ENCODE peak calls at places on chromosomes 2 and 18, in four cellular contexts. One of them, this sample, is unnamed.

GRCh38 chr2:14903709-14904374 is 271.3 kb downstream of the LRATD1 start:
- DNase-seq in uterus: no peak
- DNase-seq in breast epithelium: no peak
- DNase-seq in stomach: peak
- DNase-seq in this sample: no peak

GRCh38 chr18:48959921-48960920 is 9.5 kb upstream of the SMAD7 start:
- DNase-seq in uterus: no peak
- DNase-seq in breast epithelium: no peak
- DNase-seq in stomach: no peak
- DNase-seq in this sample: no peak

GRCh38 chr2:188628989-188629889 is 337.6 kb downstream of the GULP1 start:
- DNase-seq in uterus: no peak
- DNase-seq in breast epithelium: no peak
- DNase-seq in stomach: no peak
- DNase-seq in this sample: no peak

GRCh38 chr2:119407430-119408220 is 24.0 kb upstream of the TMEM37 start:
- DNase-seq in uterus: no peak
- DNase-seq in breast epithelium: no peak
- DNase-seq in stomach: peak
- DNase-seq in this sample: peak

GRCh38 chr2:30366199-30366691 is 80.8 kb upstream of the LCLAT1 start:
- DNase-seq in uterus: no peak
- DNase-seq in breast epithelium: no peak
- DNase-seq in stomach: no peak
- DNase-seq in this sample: peak

GRCh38 chr2:201267278-201268030 is 7.1 kb downstream of the CASP8 start:
- DNase-seq in uterus: no peak
- DNase-seq in breast epithelium: no peak
- DNase-seq in stomach: no peak
- DNase-seq in this sample: no peak

GRCh38 chr2:240468300-240469238 is 33.1 kb downstream of the GPC1 start:
- DNase-seq in uterus: no peak
- DNase-seq in breast epithelium: peak
- DNase-seq in stomach: no peak
- DNase-seq in this sample: peak

GRCh38 chr2:214233164-214233563 is 177.7 kb upstream of the VWC2L start:
- DNase-seq in uterus: no peak
- DNase-seq in breast epithelium: no peak
- DNase-seq in stomach: no peak
- DNase-seq in this sample: no peak

GRCh38 chr2:178256382-178257053 is 62.2 kb downstream of the OSBPL6 start:
- DNase-seq in uterus: no peak
- DNase-seq in breast epithelium: no peak
- DNase-seq in stomach: no peak
- DNase-seq in this sample: no peak

GRCh38 chr2:10170256-10170655 is 47.7 kb downstream of the RRM2 start:
- DNase-seq in uterus: peak
- DNase-seq in breast epithelium: no peak
- DNase-seq in stomach: no peak
- DNase-seq in this sample: no peak

GRCh38 chr2:176507736-176508135 is 238.5 kb downstream of the MTX2 start:
- DNase-seq in uterus: no peak
- DNase-seq in breast epithelium: no peak
- DNase-seq in stomach: no peak
- DNase-seq in this sample: no peak

GRCh38 chr2:16663121-16663905 is 2.3 kb downstream of the CYRIA start:
- DNase-seq in uterus: no peak
- DNase-seq in breast epithelium: no peak
- DNase-seq in stomach: no peak
- DNase-seq in this sample: no peak

GRCh38 chr2:73426161-73426560 is 40.5 kb downstream of the ALMS1 start:
- DNase-seq in uterus: no peak
- DNase-seq in breast epithelium: no peak
- DNase-seq in stomach: no peak
- DNase-seq in this sample: no peak

GRCh38 chr2:118032169-118033013 is 18.5 kb upstream of the CCDC93 start:
- DNase-seq in uterus: no peak
- DNase-seq in breast epithelium: no peak
- DNase-seq in stomach: peak
- DNase-seq in this sample: no peak

GRCh38 chr2:43169987-43170732 is 56.2 kb downstream of the ZFP36L2 start:
- DNase-seq in uterus: no peak
- DNase-seq in breast epithelium: no peak
- DNase-seq in stomach: peak
- DNase-seq in this sample: no peak

GRCh38 chr2:181780159-181781081 is 100.1 kb upstream of the NEUROD1 start:
- DNase-seq in uterus: no peak
- DNase-seq in breast epithelium: peak
- DNase-seq in stomach: no peak
- DNase-seq in this sample: no peak

GRCh38 chr2:108536911-108537310 is 2.6 kb downstream of the LIMS1 start:
- DNase-seq in uterus: no peak
- DNase-seq in breast epithelium: no peak
- DNase-seq in stomach: no peak
- DNase-seq in this sample: no peak

GRCh38 chr2:159187095-159187494 is 99.4 kb downstream of the WDSUB1 start:
- DNase-seq in uterus: no peak
- DNase-seq in breast epithelium: no peak
- DNase-seq in stomach: no peak
- DNase-seq in this sample: no peak

GRCh38 chr2:240972636-240973521 is 25.5 kb upstream of the SNED1 start:
- DNase-seq in uterus: no peak
- DNase-seq in breast epithelium: no peak
- DNase-seq in stomach: peak
- DNase-seq in this sample: no peak

GRCh38 chr18:26697186-26697585 is 148.8 kb upstream of the KCTD1 start:
- DNase-seq in uterus: no peak
- DNase-seq in breast epithelium: no peak
- DNase-seq in stomach: no peak
- DNase-seq in this sample: no peak

DNA sequence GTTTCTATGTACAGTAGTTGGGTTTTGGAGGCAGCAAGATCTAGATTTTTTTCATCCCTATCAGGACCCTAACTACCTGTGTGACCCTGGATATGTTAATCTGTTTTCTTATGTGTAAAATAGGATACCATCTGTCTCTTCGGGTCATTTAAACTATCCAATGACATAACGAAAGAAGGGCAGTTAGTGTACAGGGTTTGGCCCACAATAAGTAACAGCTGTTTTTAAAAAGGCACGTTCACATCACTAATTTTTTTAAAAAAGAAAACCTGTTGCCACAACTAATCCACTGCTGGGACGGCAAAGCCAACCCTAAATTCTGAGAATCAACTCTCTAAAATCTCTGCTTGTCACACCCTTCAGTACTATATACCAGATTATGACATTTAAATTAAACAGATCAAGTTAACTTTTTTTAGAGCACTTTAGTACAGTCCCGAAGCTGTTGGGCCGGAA is 869 bp downstream of the USP40 start:
- DNase-seq in uterus: no peak
- DNase-seq in breast epithelium: no peak
- DNase-seq in stomach: no peak
- DNase-seq in this sample: no peak
- H3K4me3 ChIP-seq in uterus: peak
- H3K4me3 ChIP-seq in breast epithelium: peak
- H3K4me3 ChIP-seq in stomach: peak
- H3K4me3 ChIP-seq in this sample: peak

GRCh38 chr2:129275706-129276105 is 703.8 kb upstream of the RAB6C start:
- DNase-seq in uterus: no peak
- DNase-seq in breast epithelium: no peak
- DNase-seq in stomach: no peak
- DNase-seq in this sample: no peak
- H3K4me3 ChIP-seq in uterus: no peak
- H3K4me3 ChIP-seq in breast epithelium: no peak
- H3K4me3 ChIP-seq in stomach: no peak
- H3K4me3 ChIP-seq in this sample: no peak

DNA sequence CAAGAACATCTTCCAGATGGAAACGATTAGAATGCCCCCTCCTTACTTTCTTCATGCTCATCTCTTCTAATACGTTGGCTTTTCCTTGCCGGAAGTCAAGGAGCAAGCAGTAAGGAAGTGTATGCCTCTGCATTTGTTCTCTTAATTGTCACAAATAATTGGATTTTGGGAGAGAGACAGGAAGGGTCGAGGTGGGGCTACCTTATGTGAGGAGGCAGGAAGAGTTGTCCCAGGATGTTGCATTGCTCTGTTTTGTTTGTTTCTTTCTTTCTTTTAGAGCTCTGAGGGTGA is 51.2 kb upstream of the ZNF516 start:
- DNase-seq in uterus: no peak
- DNase-seq in breast epithelium: no peak
- DNase-seq in stomach: no peak
- DNase-seq in this sample: peak
- H3K4me3 ChIP-seq in uterus: no peak
- H3K4me3 ChIP-seq in breast epithelium: peak
- H3K4me3 ChIP-seq in stomach: no peak
- H3K4me3 ChIP-seq in this sample: no peak

DNA sequence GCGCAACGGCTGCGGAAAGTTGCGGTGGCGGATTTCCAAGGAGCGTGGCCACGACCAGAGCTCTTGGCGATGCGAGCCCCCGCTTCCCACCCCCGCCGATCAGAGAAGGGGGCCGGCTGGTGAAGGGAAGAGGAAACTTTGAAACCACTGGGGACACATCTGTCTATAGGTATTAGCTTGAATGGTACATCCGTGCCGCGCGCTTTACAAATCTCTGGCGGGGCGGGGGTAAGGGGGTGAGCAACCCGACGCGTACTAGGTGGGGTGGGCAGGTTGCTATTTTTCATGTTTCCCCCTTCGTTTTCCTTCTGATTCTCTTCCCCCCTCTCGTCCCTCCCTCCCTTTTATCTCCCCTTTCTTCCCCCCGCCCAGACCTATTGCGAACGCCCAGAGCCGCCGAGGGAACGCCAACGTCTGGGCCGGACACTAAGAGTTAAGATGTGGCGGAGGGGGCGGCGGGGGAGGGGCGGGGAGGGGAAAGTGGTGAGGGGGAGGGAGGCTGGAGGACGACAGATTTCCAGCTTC is 452 bp upstream of the POU3F3 start:
- DNase-seq in uterus: no peak
- DNase-seq in breast epithelium: no peak
- DNase-seq in stomach: no peak
- DNase-seq in this sample: no peak
- H3K4me3 ChIP-seq in uterus: no peak
- H3K4me3 ChIP-seq in breast epithelium: peak
- H3K4me3 ChIP-seq in stomach: peak
- H3K4me3 ChIP-seq in this sample: peak

GRCh38 chr2:165582863-165583506 is 113.5 kb downstream of the CSRNP3 start:
- DNase-seq in uterus: no peak
- DNase-seq in breast epithelium: no peak
- DNase-seq in stomach: no peak
- DNase-seq in this sample: no peak

GRCh38 chr2:165586019-165586418 is 116.5 kb downstream of the CSRNP3 start:
- DNase-seq in uterus: no peak
- DNase-seq in breast epithelium: no peak
- DNase-seq in stomach: no peak
- DNase-seq in this sample: no peak

GRCh38 chr2:165582409-165582808 is 112.9 kb downstream of the CSRNP3 start:
- DNase-seq in uterus: no peak
- DNase-seq in breast epithelium: no peak
- DNase-seq in stomach: no peak
- DNase-seq in this sample: no peak

GRCh38 chr2:165584126-165584525 is 114.6 kb downstream of the CSRNP3 start:
- DNase-seq in uterus: no peak
- DNase-seq in breast epithelium: no peak
- DNase-seq in stomach: no peak
- DNase-seq in this sample: no peak

DNA sequence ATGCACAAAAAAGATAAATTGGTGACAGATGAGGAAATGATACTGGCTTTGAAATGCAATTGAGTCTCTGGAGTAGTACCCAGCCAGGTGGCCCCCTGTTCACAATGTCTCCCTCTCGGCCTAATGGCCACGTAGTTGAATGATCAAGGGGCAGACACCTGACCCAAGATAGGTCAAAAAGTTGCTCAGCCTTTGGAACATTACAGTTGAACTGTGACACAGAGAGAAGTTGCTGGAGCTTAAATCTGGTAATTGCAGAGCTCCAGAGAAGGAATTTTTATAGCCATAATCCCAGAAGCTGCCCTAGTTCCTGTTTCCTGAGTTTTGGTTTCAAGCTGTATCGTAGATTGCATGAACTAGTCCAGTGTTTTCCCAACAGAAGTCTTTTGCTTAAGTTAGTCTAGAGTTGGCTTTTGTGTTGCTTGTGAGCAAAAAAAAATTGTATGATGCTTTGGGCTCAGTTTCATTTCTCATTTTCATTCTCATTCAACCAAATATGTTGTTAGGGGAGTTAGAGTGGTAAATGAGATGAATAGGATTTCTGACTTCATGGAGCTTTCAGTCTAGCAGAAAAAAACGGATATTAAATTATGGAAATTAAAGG is 117.9 kb downstream of the CSRNP3 start:
- DNase-seq in uterus: no peak
- DNase-seq in breast epithelium: no peak
- DNase-seq in stomach: no peak
- DNase-seq in this sample: no peak
- H3K4me3 ChIP-seq in uterus: no peak
- H3K4me3 ChIP-seq in breast epithelium: no peak
- H3K4me3 ChIP-seq in stomach: no peak
- H3K4me3 ChIP-seq in this sample: no peak

GRCh38 chr2:77520981-77521380 is 1.2 kb downstream of the LRRTM4 start:
- DNase-seq in uterus: no peak
- DNase-seq in breast epithelium: no peak
- DNase-seq in stomach: no peak
- DNase-seq in this sample: no peak
- H3K4me3 ChIP-seq in uterus: no peak
- H3K4me3 ChIP-seq in breast epithelium: no peak
- H3K4me3 ChIP-seq in stomach: no peak
- H3K4me3 ChIP-seq in this sample: no peak